ENCODE peak calls at places on chromosome 21, in seven cellular contexts. S is H1; N is body of pancreas; O is CD8-positive, alpha-beta T cell; G is IMR-90; Q is sigmoid colon; E is psoas muscle. B is an unnamed sample.
A peak's percentile ranks its signal among the peaks of the same experiment; 100 is the strongest.

GRCh38 chr21:26087223-26087918 is 83.2 kb downstream of the APP start:
- DNase-seq in S (no peak), N (no peak), O (no peak), G (no peak), Q (no peak), E (no peak), B (no peak)

GRCh38 chr21:45537111-45537745 is 5.0 kb downstream of the SLC19A1 start:
- DNase-seq in S (no peak), N (no peak), O (no peak), G (no peak), Q (peak; percentile 52), E (peak; percentile 39), B (no peak)

GRCh38 chr21:46054447-46054846 is 43.5 kb upstream of the COL6A2 start:
- DNase-seq in S (no peak), N (no peak), O (no peak), G (peak; percentile 42), Q (peak; percentile 74), E (no peak), B (no peak)

GRCh38 chr21:46187814-46188213 is 3.6 kb upstream of the SPATC1L start:
- DNase-seq in S (no peak), N (no peak), O (no peak), G (no peak), Q (no peak), E (no peak), B (no peak)

GRCh38 chr21:14673649-14674048 is 127.5 kb upstream of the SAMSN1 start:
- DNase-seq in S (no peak), N (no peak), O (no peak), G (no peak), Q (no peak), E (no peak), B (no peak)

GRCh38 chr21:46081862-46082637 is 15.9 kb upstream of the COL6A2 start:
- DNase-seq in S (no peak), N (no peak), O (no peak), G (no peak), Q (peak; percentile 53), E (peak; percentile 34), B (no peak)

GRCh38 chr21:46605759-46606426 is 1.0 kb upstream of the S100B start:
- DNase-seq in S (no peak), N (peak; percentile 65), O (peak; percentile 26), G (no peak), Q (no peak), E (peak; percentile 63), B (no peak)

GRCh38 chr21:26070822-26071425 is 99.6 kb downstream of the APP start:
- DNase-seq in S (no peak), N (peak; percentile 15), O (no peak), G (peak; percentile 45), Q (peak; percentile 81), E (no peak), B (peak; percentile 41)

GRCh38 chr21:38351961-38352521 is 95.2 kb downstream of the KCNJ15 start:
- DNase-seq in S (peak; percentile 33), N (no peak), O (no peak), G (peak; percentile 90), Q (no peak), E (no peak), B (no peak)

GRCh38 chr21:29335720-29336119 is 37.0 kb downstream of the BACH1 start:
- DNase-seq in S (no peak), N (no peak), O (no peak), G (peak; percentile 61), Q (no peak), E (no peak), B (no peak)

GRCh38 chr21:43345746-43346409 is 81.1 kb downstream of the SIK1 start:
- DNase-seq in S (no peak), N (no peak), O (no peak), G (peak; percentile 85), Q (no peak), E (no peak), B (no peak)

GRCh38 chr21:42614391-42614790 is 39.0 kb upstream of the PDE9A start:
- DNase-seq in S (no peak), N (no peak), O (no peak), G (no peak), Q (no peak), E (no peak), B (no peak)

GRCh38 chr21:42340187-42340586 is 10.6 kb downstream of the TFF2 start:
- DNase-seq in S (no peak), N (no peak), O (no peak), G (no peak), Q (peak; percentile 30), E (no peak), B (no peak)

GRCh38 chr21:46065993-46066842 is 31.7 kb upstream of the COL6A2 start:
- DNase-seq in S (no peak), N (no peak), O (no peak), G (peak; percentile 31), Q (peak; percentile 66), E (peak; percentile 48), B (no peak)

GRCh38 chr21:41948901-41949300 is 4.9 kb downstream of the C2CD2 start:
- DNase-seq in S (no peak), N (no peak), O (no peak), G (no peak), Q (no peak), E (no peak), B (no peak)

GRCh38 chr21:14686466-14687276 is 140.6 kb upstream of the SAMSN1 start:
- DNase-seq in S (no peak), N (no peak), O (no peak), G (no peak), Q (no peak), E (no peak), B (no peak)

GRCh38 chr21:41581592-41582228 is 73.8 kb upstream of the TMPRSS2 start:
- DNase-seq in S (no peak), N (no peak), O (no peak), G (no peak), Q (no peak), E (no peak), B (no peak)

GRCh38 chr21:42097274-42097673 is 26.2 kb downstream of the UMODL1 start:
- DNase-seq in S (no peak), N (no peak), O (no peak), G (peak; percentile 16), Q (no peak), E (no peak), B (no peak)

GRCh38 chr21:45549670-45550463 is 7.6 kb upstream of the SLC19A1 start:
- DNase-seq in S (no peak), N (no peak), O (no peak), G (no peak), Q (peak; percentile 64), E (peak; percentile 45), B (no peak)

GRCh38 chr21:31186916-31187315 is 148.6 kb upstream of the KRTAP19-8 start:
- DNase-seq in S (no peak), N (no peak), O (no peak), G (no peak), Q (no peak), E (no peak), B (no peak)

GRCh38 chr21:45980271-45980670 is 1.3 kb upstream of the COL6A1 start:
- DNase-seq in S (no peak), N (no peak), O (no peak), G (no peak), Q (peak; percentile 35), E (no peak), B (no peak)

GRCh38 chr21:33264561-33264960 is 1.6 kb upstream of the IL10RB start:
- DNase-seq in S (no peak), N (no peak), O (no peak), G (no peak), Q (no peak), E (no peak), B (no peak)
- H3K4me1 ChIP-seq in S (no peaks in the 10 kb centered on the region), N (peaks cover 35% of the 10 kb centered on the region), O (peaks cover 55% of the 10 kb centered on the region), G (peaks cover 4% of the 10 kb centered on the region), Q (peaks cover 16% of the 10 kb centered on the region), E (no peaks in the 10 kb centered on the region), B (peaks cover 2% of the 10 kb centered on the region)

GRCh38 chr21:44379991-44380865 is 26.8 kb downstream of the TRPM2 start:
- DNase-seq in S (no peak), N (no peak), O (no peak), G (no peak), Q (no peak), E (peak; percentile 27), B (no peak)

GRCh38 chr21:44381874-44382273 is 28.5 kb downstream of the TRPM2 start:
- DNase-seq in S (no peak), N (no peak), O (no peak), G (no peak), Q (no peak), E (no peak), B (no peak)

GRCh38 chr21:44382536-44382935 is 29.1 kb downstream of the TRPM2 start:
- DNase-seq in S (no peak), N (no peak), O (no peak), G (no peak), Q (no peak), E (no peak), B (no peak)

GRCh38 chr21:44378646-44379581 is 25.5 kb downstream of the TRPM2 start:
- DNase-seq in S (no peak), N (no peak), O (no peak), G (no peak), Q (no peak), E (peak; percentile 28), B (no peak)

DNA sequence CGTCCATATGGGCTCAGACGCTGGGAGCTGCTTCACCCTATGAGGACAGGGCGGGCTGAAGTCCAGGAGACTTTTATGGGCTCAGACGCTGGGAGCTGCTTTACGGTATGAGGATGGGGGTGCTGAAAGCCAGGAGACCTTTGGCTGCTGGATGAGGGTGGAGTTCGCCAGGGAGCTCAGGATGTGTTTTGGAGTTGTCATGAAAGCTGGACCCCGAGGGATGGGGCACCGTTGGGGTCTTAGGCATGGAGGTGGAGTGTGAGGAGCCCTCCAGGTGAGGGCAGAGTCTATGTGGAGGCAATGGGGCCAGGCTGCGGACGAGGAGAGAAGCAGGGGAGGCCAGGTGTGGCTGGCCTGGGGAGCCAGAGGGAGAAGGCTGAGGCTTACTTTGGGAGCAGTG is 27.5 kb downstream of the TRPM2 start:
- DNase-seq in S (no peak), N (no peak), O (no peak), G (no peak), Q (no peak), E (peak; percentile 37), B (no peak)
- H3K36me3 ChIP-seq in S (no peaks in the 10 kb centered on the region), N (no peaks in the 10 kb centered on the region), O (no peaks in the 10 kb centered on the region), G (no peaks in the 10 kb centered on the region), Q (no peaks in the 10 kb centered on the region), E (no peaks in the 10 kb centered on the region), B (no peaks in the 10 kb centered on the region)

DNA sequence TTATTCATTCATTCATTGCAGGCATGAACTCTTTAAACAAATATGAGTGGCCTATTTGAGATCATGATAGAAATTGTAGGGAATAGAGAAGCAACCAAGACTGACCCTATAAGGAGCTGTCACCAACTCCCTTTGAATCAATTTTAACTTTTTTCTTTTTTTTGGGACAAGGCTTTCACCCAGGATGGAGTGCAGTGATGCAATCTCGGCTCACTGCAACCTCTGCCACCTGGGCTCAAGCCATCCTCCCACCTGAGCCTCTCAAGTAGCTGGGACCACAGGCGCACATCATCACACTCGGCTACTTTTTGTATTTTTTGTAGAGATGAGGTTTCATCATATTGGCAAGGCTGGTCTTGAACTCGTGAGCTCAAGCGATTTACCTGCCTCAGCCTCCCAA is 17.1 kb upstream of the ATP5PO start:
- DNase-seq in S (no peak), N (no peak), O (no peak), G (no peak), Q (no peak), E (no peak), B (no peak)
- H3K4me3 ChIP-seq in S (no peak overlapping the region), N (no peak overlapping the region), O (peak overlapping the region; percentile 85), G (no peak overlapping the region), Q (no peak overlapping the region), E (peak overlapping the region; percentile 63), B (no peak overlapping the region)

DNA sequence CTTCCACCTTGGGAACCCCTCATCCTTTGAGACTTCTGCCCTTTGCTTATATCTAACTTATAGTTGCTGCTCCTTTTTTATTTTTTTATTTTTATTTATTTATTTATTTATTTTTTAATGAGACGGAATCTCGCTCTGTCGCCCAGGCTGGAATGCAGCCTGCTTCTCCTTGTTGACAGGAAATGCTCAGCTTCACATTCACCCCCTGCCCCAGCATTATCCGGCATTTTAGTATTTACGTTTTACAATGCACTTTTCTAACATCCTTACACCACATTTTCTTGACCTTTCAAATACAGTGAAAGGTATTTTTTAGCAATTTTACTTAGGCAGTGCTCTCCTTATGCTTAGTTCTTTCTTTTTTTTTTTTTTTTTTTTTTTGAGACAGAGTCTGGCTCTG is 14.9 kb downstream of the CXADR start:
- DNase-seq in S (no peak), N (no peak), O (no peak), G (no peak), Q (no peak), E (no peak), B (no peak)
- H3K4me1 ChIP-seq in S (peaks cover 14% of the 10 kb centered on the region), N (peaks cover 15% of the 10 kb centered on the region), O (no peaks in the 10 kb centered on the region), G (no peaks in the 10 kb centered on the region), Q (no peaks in the 10 kb centered on the region), E (no peaks in the 10 kb centered on the region), B (peaks cover 10% of the 10 kb centered on the region)

B was measured in HAP-1.